ENCODE peak calls at places on chromosome X, in five cellular contexts. W is neural crest cell, J is fibroblast of lung, V is fibroblast of mammary gland, E is HCT116. C is an unnamed sample.

GRCh38 chrX:20144491-20144890 is 2.9 kb upstream of the EIF1AX start:
- DNase-seq in J (peak), V (peak), E (no peak), W (no peak), C (no peak)

GRCh38 chrX:118355225-118355920 is 9.5 kb downstream of the WDR44 start:
- DNase-seq in E (no peak), V (no peak), J (no peak), W (no peak), C (no peak)

GRCh38 chrX:68894513-68895338 is 65.9 kb downstream of the EFNB1 start:
- DNase-seq in J (peak), W (no peak), E (no peak), V (peak), C (no peak)

GRCh38 chrX:46693149-46693548 is 65.8 kb downstream of the SLC9A7 start:
- DNase-seq in W (no peak), J (no peak), V (no peak), E (no peak), C (no peak)

GRCh38 chrX:41799661-41800060 is 75.7 kb downstream of the GPR82 start:
- DNase-seq in J (no peak), V (no peak), W (no peak), E (no peak), C (no peak)

GRCh38 chrX:118595501-118596042 is 100.0 kb downstream of the DOCK11 start:
- DNase-seq in V (no peak), J (no peak), E (no peak), W (no peak), C (no peak)

GRCh38 chrX:77422886-77423648 is 24.1 kb upstream of the FGF16 start:
- DNase-seq in W (no peak), J (no peak), V (no peak), E (no peak), C (no peak)

GRCh38 chrX:139759637-139760036 is 51.7 kb upstream of the MCF2 start:
- DNase-seq in E (no peak), W (no peak), J (peak), V (peak), C (peak)

GRCh38 chrX:49106930-49107329 is 16.6 kb downstream of the GPKOW start:
- DNase-seq in E (no peak), V (peak), W (peak), J (peak), C (peak)

GRCh38 chrX:39507617-39508299 is 590.0 kb downstream of the BCOR start:
- DNase-seq in J (no peak), W (no peak), E (no peak), V (no peak), C (no peak)

GRCh38 chrX:148582353-148582752 is 81.9 kb downstream of the AFF2 start:
- DNase-seq in E (no peak), V (no peak), W (no peak), J (no peak), C (no peak)

GRCh38 chrX:148574247-148574973 is 74.0 kb downstream of the AFF2 start:
- DNase-seq in V (no peak), E (no peak), J (no peak), W (no peak), C (no peak)

GRCh38 chrX:148577711-148578110 is 77.3 kb downstream of the AFF2 start:
- DNase-seq in J (no peak), E (no peak), V (no peak), W (no peak), C (no peak)

GRCh38 chrX:148580016-148580415 is 79.6 kb downstream of the AFF2 start:
- DNase-seq in V (no peak), W (no peak), E (no peak), J (no peak), C (no peak)
- TF ChIP-seq CTCF in V (no peak), W (no peak), E (no peak), J (no peak), C (no peak)

GRCh38 chrX:100478714-100479113 is 68.6 kb upstream of the PCDH19 start:
- DNase-seq in V (no peak), W (no peak), E (no peak), J (no peak), C (peak)

GRCh38 chrX:100479329-100479728 is 69.3 kb upstream of the PCDH19 start:
- DNase-seq in V (no peak), J (no peak), E (no peak), W (no peak), C (no peak)

GRCh38 chrX:100477468-100477867 is 67.4 kb upstream of the PCDH19 start:
- DNase-seq in E (no peak), J (no peak), W (no peak), V (no peak), C (no peak)

GRCh38 chrX:100477949-100478348 is 67.9 kb upstream of the PCDH19 start:
- DNase-seq in E (no peak), W (no peak), J (no peak), V (no peak), C (no peak)
- TF ChIP-seq CTCF in E (no peak), W (no peak), J (no peak), V (no peak), C (no peak)

GRCh38 chrX:96440941-96441340 is 243.7 kb upstream of the DIAPH2 start:
- DNase-seq in E (no peak), J (peak), V (peak), W (no peak), C (no peak)

GRCh38 chrX:96436105-96436504 is 248.5 kb upstream of the DIAPH2 start:
- DNase-seq in E (no peak), J (peak), W (no peak), V (peak), C (no peak)

GRCh38 chrX:96433409-96434122 is 251.1 kb upstream of the DIAPH2 start:
- DNase-seq in V (no peak), E (no peak), J (no peak), W (no peak), C (no peak)

GRCh38 chrX:96435636-96436035 is 249.0 kb upstream of the DIAPH2 start:
- DNase-seq in J (peak), V (peak), W (no peak), E (no peak), C (no peak)

DNA sequence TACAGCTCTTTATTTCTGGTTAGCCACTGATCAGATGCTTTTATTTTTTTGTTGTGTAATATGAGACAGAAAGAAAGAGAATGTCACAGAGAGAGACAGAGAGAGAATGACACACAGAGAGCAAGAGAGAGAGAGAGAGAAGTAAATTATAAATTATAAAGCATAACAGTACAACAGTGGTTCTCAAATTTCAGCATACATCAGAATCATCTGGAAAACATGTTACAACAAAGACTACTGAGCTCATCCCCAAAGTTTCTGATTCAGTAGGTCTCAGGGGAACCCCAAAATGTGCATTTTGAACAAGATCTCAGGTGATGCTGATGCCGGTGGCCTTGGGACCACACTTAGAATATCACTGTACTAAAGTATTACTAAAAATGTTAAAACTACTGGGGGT is 245.8 kb upstream of the DIAPH2 start:
- DNase-seq in V (peak), W (no peak), E (no peak), J (no peak), C (no peak)
- TF ChIP-seq CTCF in V (no peak), W (no peak), E (no peak), J (no peak), C (no peak)

GRCh38 chrX:153380691-153381090 is 20.5 kb downstream of the PNMA6E start:
- DNase-seq in E (no peak), W (no peak), J (no peak), V (no peak), C (no peak)

GRCh38 chrX:153379508-153379907 is 21.6 kb downstream of the PNMA6E start:
- DNase-seq in E (no peak), V (no peak), W (no peak), J (no peak), C (no peak)

GRCh38 chrX:153379971-153380581 is 21.1 kb downstream of the PNMA6E start:
- DNase-seq in V (no peak), W (no peak), J (no peak), E (no peak), C (no peak)

GRCh38 chrX:153382563-153383482 is 18.3 kb downstream of the PNMA6E start:
- DNase-seq in J (no peak), E (no peak), W (no peak), V (no peak), C (no peak)

GRCh38 chrX:153381684-153382532 is 19.2 kb downstream of the PNMA6E start:
- DNase-seq in J (peak), W (no peak), V (peak), E (no peak), C (peak)
- TF ChIP-seq CTCF in J (peak), W (no peak), V (peak), E (no peak), C (no peak)

DNA sequence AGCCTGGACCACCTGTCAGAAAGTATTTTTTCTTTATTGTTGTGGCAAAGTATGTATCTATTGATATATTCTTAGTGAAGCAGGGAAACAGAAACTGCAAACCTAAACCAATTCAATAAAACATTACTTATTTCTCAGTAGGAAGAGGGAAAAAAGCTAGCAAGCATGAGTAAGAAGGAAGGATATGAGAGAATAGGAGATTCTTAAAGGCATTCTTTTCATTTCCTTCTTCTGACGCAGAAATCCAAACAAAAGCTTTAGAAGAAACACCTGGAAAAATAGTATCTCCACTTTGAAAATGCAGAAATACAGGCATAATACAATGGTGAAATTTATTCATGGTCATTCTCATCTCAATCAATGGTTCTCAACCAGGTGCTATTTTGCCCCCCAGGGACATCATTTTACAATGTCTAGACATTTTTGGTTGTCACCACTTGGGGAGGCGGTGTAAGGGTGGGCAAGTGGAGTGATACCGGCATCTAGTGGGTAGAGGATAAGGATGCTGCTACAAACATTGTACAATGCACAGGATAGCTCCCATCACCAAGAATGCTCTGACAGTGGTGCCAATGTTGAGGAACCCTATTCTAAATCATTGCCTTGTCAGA is 21.7 kb upstream of the ATXN3L start:
- DNase-seq in V (no peak), J (no peak), E (no peak), W (no peak), C (no peak)
- TF ChIP-seq CTCF in V (no peak), J (no peak), E (no peak), W (no peak), C (no peak)